ENCODE peak calls at places on chromosomes 2 and 18, in eight cellular contexts. One of them, this sample, is unnamed.

GRCh38 chr18:9987355-9987754 is 73.5 kb downstream of the VAPA start:
- DNase-seq in tibial artery: no peak
- DNase-seq in HFF-Myc: no peak
- DNase-seq in dorsolateral prefrontal cortex: no peak
- DNase-seq in stomach: no peak
- DNase-seq in left lung: no peak
- DNase-seq in neural progenitor cell: no peak
- DNase-seq in foreskin fibroblast: no peak
- DNase-seq in this sample: no peak

GRCh38 chr2:95053543-95053942 is 28.0 kb downstream of the MAL start:
- DNase-seq in foreskin fibroblast: no peak
- DNase-seq in neural progenitor cell: no peak
- DNase-seq in left lung: no peak
- DNase-seq in HFF-Myc: no peak
- DNase-seq in tibial artery: no peak
- DNase-seq in dorsolateral prefrontal cortex: no peak
- DNase-seq in stomach: no peak
- DNase-seq in this sample: peak; percentile 42

GRCh38 chr2:218322756-218323525 is 30.6 kb upstream of the TMBIM1 start:
- DNase-seq in stomach: peak; percentile 79
- DNase-seq in dorsolateral prefrontal cortex: peak; percentile 71
- DNase-seq in foreskin fibroblast: peak; percentile 79
- DNase-seq in left lung: peak; percentile 94
- DNase-seq in tibial artery: peak; percentile 78
- DNase-seq in HFF-Myc: peak; percentile 48
- DNase-seq in neural progenitor cell: peak; percentile 97
- DNase-seq in this sample: peak; percentile 93

GRCh38 chr18:48996901-48997463 is 46.2 kb upstream of the SMAD7 start:
- DNase-seq in tibial artery: no peak
- DNase-seq in left lung: peak; percentile 50
- DNase-seq in stomach: no peak
- DNase-seq in neural progenitor cell: no peak
- DNase-seq in foreskin fibroblast: peak; percentile 88
- DNase-seq in HFF-Myc: peak; percentile 93
- DNase-seq in dorsolateral prefrontal cortex: no peak
- DNase-seq in this sample: no peak

GRCh38 chr2:239533917-239534316 is 133.1 kb upstream of the HDAC4 start:
- DNase-seq in stomach: no peak
- DNase-seq in tibial artery: no peak
- DNase-seq in foreskin fibroblast: peak; percentile 37
- DNase-seq in left lung: no peak
- DNase-seq in neural progenitor cell: no peak
- DNase-seq in HFF-Myc: no peak
- DNase-seq in dorsolateral prefrontal cortex: no peak
- DNase-seq in this sample: no peak

GRCh38 chr2:75787532-75788132 is 76.9 kb upstream of the GCFC2 start:
- DNase-seq in HFF-Myc: peak; percentile 15
- DNase-seq in neural progenitor cell: peak; percentile 72
- DNase-seq in foreskin fibroblast: peak; percentile 38
- DNase-seq in tibial artery: no peak
- DNase-seq in stomach: no peak
- DNase-seq in left lung: no peak
- DNase-seq in dorsolateral prefrontal cortex: no peak
- DNase-seq in this sample: no peak

GRCh38 chr2:161681043-161681442 is 56.8 kb downstream of the SLC4A10 start:
- DNase-seq in tibial artery: no peak
- DNase-seq in neural progenitor cell: no peak
- DNase-seq in foreskin fibroblast: no peak
- DNase-seq in dorsolateral prefrontal cortex: no peak
- DNase-seq in stomach: no peak
- DNase-seq in left lung: no peak
- DNase-seq in HFF-Myc: peak; percentile 1
- DNase-seq in this sample: no peak

GRCh38 chr2:31263636-31264190 is 29.8 kb downstream of the EHD3 start:
- DNase-seq in tibial artery: no peak
- DNase-seq in HFF-Myc: no peak
- DNase-seq in stomach: no peak
- DNase-seq in dorsolateral prefrontal cortex: no peak
- DNase-seq in left lung: no peak
- DNase-seq in foreskin fibroblast: peak; percentile 26
- DNase-seq in neural progenitor cell: no peak
- DNase-seq in this sample: no peak

GRCh38 chr18:54679318-54680149 is 88.5 kb downstream of the DYNAP start:
- DNase-seq in stomach: no peak
- DNase-seq in left lung: no peak
- DNase-seq in tibial artery: no peak
- DNase-seq in neural progenitor cell: peak; percentile 49
- DNase-seq in HFF-Myc: peak; percentile 73
- DNase-seq in dorsolateral prefrontal cortex: no peak
- DNase-seq in foreskin fibroblast: peak; percentile 86
- DNase-seq in this sample: no peak

GRCh38 chr2:34105015-34105767 is 506.1 kb upstream of the FAM98A start:
- DNase-seq in HFF-Myc: no peak
- DNase-seq in left lung: no peak
- DNase-seq in tibial artery: no peak
- DNase-seq in neural progenitor cell: no peak
- DNase-seq in dorsolateral prefrontal cortex: no peak
- DNase-seq in stomach: no peak
- DNase-seq in foreskin fibroblast: peak; percentile 83
- DNase-seq in this sample: no peak

GRCh38 chr2:57959380-57959779 is 87.2 kb upstream of the VRK2 start:
- DNase-seq in foreskin fibroblast: no peak
- DNase-seq in stomach: no peak
- DNase-seq in dorsolateral prefrontal cortex: no peak
- DNase-seq in tibial artery: no peak
- DNase-seq in neural progenitor cell: peak; percentile 31
- DNase-seq in left lung: no peak
- DNase-seq in HFF-Myc: no peak
- DNase-seq in this sample: no peak

GRCh38 chr2:57962861-57963260 is 83.7 kb upstream of the VRK2 start:
- DNase-seq in dorsolateral prefrontal cortex: no peak
- DNase-seq in neural progenitor cell: no peak
- DNase-seq in left lung: no peak
- DNase-seq in HFF-Myc: no peak
- DNase-seq in foreskin fibroblast: no peak
- DNase-seq in tibial artery: no peak
- DNase-seq in stomach: no peak
- DNase-seq in this sample: no peak

GRCh38 chr2:57965961-57966360 is 80.6 kb upstream of the VRK2 start:
- DNase-seq in left lung: no peak
- DNase-seq in dorsolateral prefrontal cortex: no peak
- DNase-seq in neural progenitor cell: no peak
- DNase-seq in stomach: no peak
- DNase-seq in foreskin fibroblast: no peak
- DNase-seq in HFF-Myc: no peak
- DNase-seq in tibial artery: no peak
- DNase-seq in this sample: no peak

DNA sequence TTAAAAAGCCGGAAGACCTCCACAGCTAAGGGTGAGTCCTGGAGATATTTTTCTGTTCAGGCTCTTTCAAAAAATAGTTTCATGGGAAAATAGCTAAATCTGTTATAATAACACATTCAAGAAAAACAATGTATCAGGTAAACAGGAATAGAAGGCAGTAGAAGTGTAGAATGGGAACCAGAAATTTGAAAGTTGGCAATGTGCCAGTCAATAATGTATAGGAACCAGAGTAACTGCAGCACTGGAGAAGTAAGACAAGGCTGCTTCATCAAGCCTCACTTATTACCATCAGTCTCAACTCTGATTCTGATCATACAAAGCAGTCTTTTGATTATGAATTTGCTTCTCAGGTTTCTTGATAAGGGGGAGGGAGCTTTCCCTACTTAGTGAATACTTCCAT is 81.4 kb upstream of the VRK2 start:
- DNase-seq in foreskin fibroblast: no peak
- DNase-seq in left lung: no peak
- DNase-seq in dorsolateral prefrontal cortex: no peak
- DNase-seq in stomach: no peak
- DNase-seq in neural progenitor cell: no peak
- DNase-seq in tibial artery: no peak
- DNase-seq in HFF-Myc: no peak
- DNase-seq in this sample: no peak
- TF ChIP-seq CTCF in foreskin fibroblast: no peak
- TF ChIP-seq CTCF in left lung: no peak
- TF ChIP-seq CTCF in dorsolateral prefrontal cortex: no peak
- TF ChIP-seq CTCF in stomach: no peak
- TF ChIP-seq CTCF in neural progenitor cell: no peak
- TF ChIP-seq CTCF in tibial artery: no peak
- TF ChIP-seq CTCF in HFF-Myc: no peak
- TF ChIP-seq CTCF in this sample: no peak

DNA sequence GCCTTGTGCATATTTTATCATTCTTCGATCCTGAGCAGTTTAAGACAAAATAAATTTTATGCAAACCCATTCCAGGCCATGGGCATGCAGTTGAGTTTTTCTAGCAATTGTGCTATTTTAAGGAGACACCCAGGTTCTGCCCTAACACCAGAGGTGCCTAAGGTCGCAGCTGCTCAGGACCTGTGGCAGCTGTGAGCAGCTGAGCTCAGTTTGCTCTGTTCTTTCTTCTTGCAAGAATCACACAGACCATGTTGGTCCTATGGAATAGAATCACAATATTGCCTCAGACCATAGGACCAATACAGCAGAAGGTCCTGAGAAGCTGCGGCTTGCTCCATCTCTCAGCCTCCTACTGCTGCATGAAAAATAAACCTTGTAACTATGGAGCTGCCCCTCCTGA is 80.7 kb upstream of the BCL2L11 start:
- DNase-seq in neural progenitor cell: no peak
- DNase-seq in foreskin fibroblast: no peak
- DNase-seq in dorsolateral prefrontal cortex: no peak
- DNase-seq in left lung: no peak
- DNase-seq in tibial artery: no peak
- DNase-seq in stomach: peak; percentile 14
- DNase-seq in HFF-Myc: no peak
- DNase-seq in this sample: no peak
- TF ChIP-seq CTCF in neural progenitor cell: no peak
- TF ChIP-seq CTCF in foreskin fibroblast: no peak
- TF ChIP-seq CTCF in dorsolateral prefrontal cortex: no peak
- TF ChIP-seq CTCF in left lung: no peak
- TF ChIP-seq CTCF in tibial artery: no peak
- TF ChIP-seq CTCF in stomach: no peak
- TF ChIP-seq CTCF in HFF-Myc: no peak
- TF ChIP-seq CTCF in this sample: no peak

DNA sequence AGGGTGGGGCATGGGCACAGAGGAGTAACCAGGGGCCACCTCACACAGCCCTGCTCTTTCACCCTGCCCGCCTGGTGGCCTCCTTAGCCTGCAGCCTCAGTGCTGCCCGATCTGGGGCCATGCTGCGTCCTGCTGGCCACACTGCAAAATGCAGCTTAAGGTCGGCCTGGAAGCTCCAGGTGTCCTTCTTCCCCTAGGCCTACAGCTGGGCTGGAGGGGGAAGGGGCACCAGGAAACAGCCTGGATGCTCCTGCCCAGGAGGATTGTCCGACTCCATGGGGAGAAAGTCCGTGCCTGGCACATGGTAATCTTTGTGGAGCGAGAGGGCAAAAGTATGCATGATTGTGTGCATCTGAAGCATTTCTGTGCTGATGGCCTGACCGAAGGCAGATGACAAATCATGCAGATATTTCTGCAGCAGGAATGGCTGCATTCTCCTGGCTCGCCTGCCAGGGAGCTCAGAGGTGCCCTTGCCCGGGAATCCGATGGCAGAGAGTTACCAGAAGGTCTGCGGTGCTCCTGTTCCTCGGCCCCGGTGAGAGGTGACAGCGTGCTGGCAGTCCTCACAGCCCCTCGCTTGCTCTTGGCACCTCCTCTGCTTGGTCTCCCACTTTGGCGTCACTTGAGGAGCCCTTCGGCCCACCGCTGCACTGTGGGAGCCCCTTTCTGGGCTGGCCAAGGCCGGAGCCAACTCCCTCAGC is 12.8 kb upstream of the ALPP start:
- DNase-seq in stomach: no peak
- DNase-seq in HFF-Myc: no peak
- DNase-seq in foreskin fibroblast: peak; percentile 50
- DNase-seq in left lung: no peak
- DNase-seq in tibial artery: peak; percentile 57
- DNase-seq in neural progenitor cell: peak; percentile 67
- DNase-seq in dorsolateral prefrontal cortex: peak; percentile 29
- DNase-seq in this sample: no peak
- TF ChIP-seq CTCF in stomach: peak; percentile 16
- TF ChIP-seq CTCF in HFF-Myc: peak; percentile 59
- TF ChIP-seq CTCF in foreskin fibroblast: peak; percentile 47
- TF ChIP-seq CTCF in left lung: no peak
- TF ChIP-seq CTCF in tibial artery: no peak
- TF ChIP-seq CTCF in neural progenitor cell: peak; percentile 56
- TF ChIP-seq CTCF in dorsolateral prefrontal cortex: no peak
- TF ChIP-seq CTCF in this sample: peak; percentile 11

GRCh38 chr2:240605867-240606743 is 19.2 kb upstream of the GPR35 start:
- DNase-seq in HFF-Myc: no peak
- DNase-seq in left lung: no peak
- DNase-seq in foreskin fibroblast: no peak
- DNase-seq in neural progenitor cell: no peak
- DNase-seq in dorsolateral prefrontal cortex: peak; percentile 25
- DNase-seq in stomach: no peak
- DNase-seq in tibial artery: peak; percentile 55
- DNase-seq in this sample: peak; percentile 47

GRCh38 chr2:240603846-240604245 is 17.3 kb downstream of the CAPN10 start:
- DNase-seq in tibial artery: peak; percentile 53
- DNase-seq in dorsolateral prefrontal cortex: peak; percentile 24
- DNase-seq in foreskin fibroblast: no peak
- DNase-seq in HFF-Myc: no peak
- DNase-seq in neural progenitor cell: no peak
- DNase-seq in stomach: no peak
- DNase-seq in left lung: no peak
- DNase-seq in this sample: peak; percentile 63

GRCh38 chr2:240604939-240605716 is 18.6 kb downstream of the CAPN10 start:
- DNase-seq in stomach: peak; percentile 71
- DNase-seq in tibial artery: peak; percentile 52
- DNase-seq in foreskin fibroblast: no peak
- DNase-seq in HFF-Myc: no peak
- DNase-seq in dorsolateral prefrontal cortex: peak; percentile 44
- DNase-seq in neural progenitor cell: no peak
- DNase-seq in left lung: no peak
- DNase-seq in this sample: peak; percentile 59

GRCh38 chr2:240603081-240603835 is 16.7 kb downstream of the CAPN10 start:
- DNase-seq in dorsolateral prefrontal cortex: peak; percentile 31
- DNase-seq in stomach: no peak
- DNase-seq in HFF-Myc: no peak
- DNase-seq in left lung: no peak
- DNase-seq in foreskin fibroblast: no peak
- DNase-seq in tibial artery: peak; percentile 40
- DNase-seq in neural progenitor cell: no peak
- DNase-seq in this sample: peak; percentile 56

DNA sequence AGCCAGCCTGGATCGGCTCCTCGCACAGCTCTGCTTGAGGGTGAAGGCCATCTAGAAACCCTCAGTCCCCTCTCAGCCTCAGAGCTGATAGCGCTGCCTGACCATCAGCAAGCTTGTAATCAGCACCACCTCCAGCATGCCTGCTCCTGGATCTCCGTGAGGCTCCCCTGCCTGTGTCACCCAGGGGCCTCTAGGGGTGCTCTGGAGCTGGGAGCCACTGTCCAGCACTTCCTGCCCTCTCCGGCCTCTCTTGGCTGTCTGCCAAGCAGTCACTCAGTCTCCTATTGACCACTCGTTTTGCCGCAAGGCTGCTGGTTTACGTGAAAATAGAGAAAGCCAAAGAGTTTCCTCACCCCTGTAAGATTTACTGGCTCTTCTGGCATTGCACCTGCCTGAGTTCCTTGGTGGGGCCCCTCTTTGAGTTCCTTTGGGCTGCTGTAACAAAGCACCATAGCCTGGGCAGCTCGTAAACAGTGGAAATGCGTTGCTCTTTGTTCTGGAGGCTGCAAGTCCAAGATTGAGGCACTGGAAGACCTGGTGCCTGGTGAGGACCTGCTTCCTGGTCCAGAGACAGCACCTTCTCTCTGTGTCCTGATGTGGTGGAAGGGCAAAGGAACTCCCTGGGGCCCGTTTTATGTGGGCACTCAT is 17.9 kb downstream of the CAPN10 start:
- DNase-seq in HFF-Myc: no peak
- DNase-seq in left lung: peak; percentile 87
- DNase-seq in neural progenitor cell: peak; percentile 72
- DNase-seq in dorsolateral prefrontal cortex: peak; percentile 86
- DNase-seq in tibial artery: peak; percentile 83
- DNase-seq in foreskin fibroblast: peak; percentile 63
- DNase-seq in stomach: peak; percentile 90
- DNase-seq in this sample: peak; percentile 88
- TF ChIP-seq CTCF in HFF-Myc: peak; percentile 55
- TF ChIP-seq CTCF in left lung: peak; percentile 44
- TF ChIP-seq CTCF in neural progenitor cell: peak; percentile 62
- TF ChIP-seq CTCF in dorsolateral prefrontal cortex: peak; percentile 77
- TF ChIP-seq CTCF in tibial artery: peak; percentile 39
- TF ChIP-seq CTCF in foreskin fibroblast: peak; percentile 31
- TF ChIP-seq CTCF in stomach: peak; percentile 60
- TF ChIP-seq CTCF in this sample: peak; percentile 73

This sample was measured in upper lobe of right lung.